ENCODE peak calls at places on chromosomes 11 and 22, in five cellular contexts. One of them, this sample, is unnamed.

GRCh38 chr11:31606893-31607292 is 97.3 kb downstream of the ELP4 start:
- DNase-seq in Calu3: no peak
- DNase-seq in stimulated activated CD4-positive, alpha-beta T cell treated with anti-CD3 and anti-CD28 coated beads, Interleukin-2, amount 100 ng/mL, for 48 hours: no peak
- DNase-seq in activated CD4-positive, alpha-beta T cell treated with anti-CD3 and anti-CD28 coated beads, Interleukin-2, amount 50 U/mL, for 1 hour: no peak
- DNase-seq in B cell: no peak
- DNase-seq in this sample: no peak

GRCh38 chr22:32204211-32204855 is 540 bp downstream of the RFPL2 start:
- DNase-seq in Calu3: peak; percentile 45
- DNase-seq in stimulated activated CD4-positive, alpha-beta T cell treated with anti-CD3 and anti-CD28 coated beads, Interleukin-2, amount 100 ng/mL, for 48 hours: no peak
- DNase-seq in activated CD4-positive, alpha-beta T cell treated with anti-CD3 and anti-CD28 coated beads, Interleukin-2, amount 50 U/mL, for 1 hour: no peak
- DNase-seq in B cell: no peak
- DNase-seq in this sample: peak; percentile 13

GRCh38 chr11:1234771-1235614 is 12.1 kb downstream of the MUC5B start:
- DNase-seq in Calu3: no peak
- DNase-seq in stimulated activated CD4-positive, alpha-beta T cell treated with anti-CD3 and anti-CD28 coated beads, Interleukin-2, amount 100 ng/mL, for 48 hours: no peak
- DNase-seq in activated CD4-positive, alpha-beta T cell treated with anti-CD3 and anti-CD28 coated beads, Interleukin-2, amount 50 U/mL, for 1 hour: no peak
- DNase-seq in B cell: no peak
- DNase-seq in this sample: no peak

GRCh38 chr22:37233751-37234631 is 10.1 kb downstream of the RAC2 start:
- DNase-seq in Calu3: no peak
- DNase-seq in stimulated activated CD4-positive, alpha-beta T cell treated with anti-CD3 and anti-CD28 coated beads, Interleukin-2, amount 100 ng/mL, for 48 hours: no peak
- DNase-seq in activated CD4-positive, alpha-beta T cell treated with anti-CD3 and anti-CD28 coated beads, Interleukin-2, amount 50 U/mL, for 1 hour: no peak
- DNase-seq in B cell: no peak
- DNase-seq in this sample: no peak

GRCh38 chr11:112308651-112309050 is 48.0 kb upstream of the PLET1 start:
- DNase-seq in Calu3: no peak
- DNase-seq in stimulated activated CD4-positive, alpha-beta T cell treated with anti-CD3 and anti-CD28 coated beads, Interleukin-2, amount 100 ng/mL, for 48 hours: no peak
- DNase-seq in activated CD4-positive, alpha-beta T cell treated with anti-CD3 and anti-CD28 coated beads, Interleukin-2, amount 50 U/mL, for 1 hour: no peak
- DNase-seq in B cell: no peak
- DNase-seq in this sample: no peak

GRCh38 chr11:11494348-11494747 is 127.5 kb downstream of the GALNT18 start:
- DNase-seq in Calu3: no peak
- DNase-seq in stimulated activated CD4-positive, alpha-beta T cell treated with anti-CD3 and anti-CD28 coated beads, Interleukin-2, amount 100 ng/mL, for 48 hours: no peak
- DNase-seq in activated CD4-positive, alpha-beta T cell treated with anti-CD3 and anti-CD28 coated beads, Interleukin-2, amount 50 U/mL, for 1 hour: no peak
- DNase-seq in B cell: no peak
- DNase-seq in this sample: no peak

GRCh38 chr11:112453601-112454577 is 193.2 kb upstream of the PLET1 start:
- DNase-seq in Calu3: peak; percentile 41
- DNase-seq in stimulated activated CD4-positive, alpha-beta T cell treated with anti-CD3 and anti-CD28 coated beads, Interleukin-2, amount 100 ng/mL, for 48 hours: peak; percentile 36
- DNase-seq in activated CD4-positive, alpha-beta T cell treated with anti-CD3 and anti-CD28 coated beads, Interleukin-2, amount 50 U/mL, for 1 hour: peak; percentile 24
- DNase-seq in B cell: no peak
- DNase-seq in this sample: peak; percentile 54

GRCh38 chr22:49016909-49017768 is 810.5 kb downstream of the BRD1 start:
- DNase-seq in Calu3: no peak
- DNase-seq in stimulated activated CD4-positive, alpha-beta T cell treated with anti-CD3 and anti-CD28 coated beads, Interleukin-2, amount 100 ng/mL, for 48 hours: no peak
- DNase-seq in activated CD4-positive, alpha-beta T cell treated with anti-CD3 and anti-CD28 coated beads, Interleukin-2, amount 50 U/mL, for 1 hour: no peak
- DNase-seq in B cell: no peak
- DNase-seq in this sample: no peak

GRCh38 chr11:126115820-126116319 is 53.2 kb upstream of the CDON start:
- DNase-seq in Calu3: peak; percentile 65
- DNase-seq in stimulated activated CD4-positive, alpha-beta T cell treated with anti-CD3 and anti-CD28 coated beads, Interleukin-2, amount 100 ng/mL, for 48 hours: no peak
- DNase-seq in activated CD4-positive, alpha-beta T cell treated with anti-CD3 and anti-CD28 coated beads, Interleukin-2, amount 50 U/mL, for 1 hour: no peak
- DNase-seq in B cell: no peak
- DNase-seq in this sample: peak; percentile 93

GRCh38 chr11:45331839-45332485 is 45.8 kb upstream of the SYT13 start:
- DNase-seq in Calu3: no peak
- DNase-seq in stimulated activated CD4-positive, alpha-beta T cell treated with anti-CD3 and anti-CD28 coated beads, Interleukin-2, amount 100 ng/mL, for 48 hours: no peak
- DNase-seq in activated CD4-positive, alpha-beta T cell treated with anti-CD3 and anti-CD28 coated beads, Interleukin-2, amount 50 U/mL, for 1 hour: no peak
- DNase-seq in B cell: no peak
- DNase-seq in this sample: no peak

GRCh38 chr22:28029201-28029948 is 110.3 kb upstream of the PITPNB start:
- DNase-seq in Calu3: peak; percentile 36
- DNase-seq in stimulated activated CD4-positive, alpha-beta T cell treated with anti-CD3 and anti-CD28 coated beads, Interleukin-2, amount 100 ng/mL, for 48 hours: no peak
- DNase-seq in activated CD4-positive, alpha-beta T cell treated with anti-CD3 and anti-CD28 coated beads, Interleukin-2, amount 50 U/mL, for 1 hour: no peak
- DNase-seq in B cell: peak; percentile 21
- DNase-seq in this sample: no peak

GRCh38 chr11:26849009-26849408 is 127.1 kb upstream of the SLC5A12 start:
- DNase-seq in Calu3: no peak
- DNase-seq in stimulated activated CD4-positive, alpha-beta T cell treated with anti-CD3 and anti-CD28 coated beads, Interleukin-2, amount 100 ng/mL, for 48 hours: no peak
- DNase-seq in activated CD4-positive, alpha-beta T cell treated with anti-CD3 and anti-CD28 coated beads, Interleukin-2, amount 50 U/mL, for 1 hour: no peak
- DNase-seq in B cell: no peak
- DNase-seq in this sample: no peak

GRCh38 chr11:104823638-104824037 is 74.6 kb downstream of the CASP12 start:
- DNase-seq in Calu3: no peak
- DNase-seq in stimulated activated CD4-positive, alpha-beta T cell treated with anti-CD3 and anti-CD28 coated beads, Interleukin-2, amount 100 ng/mL, for 48 hours: no peak
- DNase-seq in activated CD4-positive, alpha-beta T cell treated with anti-CD3 and anti-CD28 coated beads, Interleukin-2, amount 50 U/mL, for 1 hour: no peak
- DNase-seq in B cell: no peak
- DNase-seq in this sample: no peak

GRCh38 chr22:46522743-46523300 is 14.6 kb downstream of the CELSR1 start:
- DNase-seq in Calu3: no peak
- DNase-seq in stimulated activated CD4-positive, alpha-beta T cell treated with anti-CD3 and anti-CD28 coated beads, Interleukin-2, amount 100 ng/mL, for 48 hours: no peak
- DNase-seq in activated CD4-positive, alpha-beta T cell treated with anti-CD3 and anti-CD28 coated beads, Interleukin-2, amount 50 U/mL, for 1 hour: no peak
- DNase-seq in B cell: no peak
- DNase-seq in this sample: no peak

GRCh38 chr22:46574993-46575914 is 37.8 kb upstream of the CELSR1 start:
- DNase-seq in Calu3: peak; percentile 78
- DNase-seq in stimulated activated CD4-positive, alpha-beta T cell treated with anti-CD3 and anti-CD28 coated beads, Interleukin-2, amount 100 ng/mL, for 48 hours: no peak
- DNase-seq in activated CD4-positive, alpha-beta T cell treated with anti-CD3 and anti-CD28 coated beads, Interleukin-2, amount 50 U/mL, for 1 hour: no peak
- DNase-seq in B cell: no peak
- DNase-seq in this sample: peak; percentile 58

GRCh38 chr22:22786301-22787115 is 101.1 kb upstream of the IGLL5 start:
- DNase-seq in Calu3: no peak
- DNase-seq in stimulated activated CD4-positive, alpha-beta T cell treated with anti-CD3 and anti-CD28 coated beads, Interleukin-2, amount 100 ng/mL, for 48 hours: no peak
- DNase-seq in activated CD4-positive, alpha-beta T cell treated with anti-CD3 and anti-CD28 coated beads, Interleukin-2, amount 50 U/mL, for 1 hour: no peak
- DNase-seq in B cell: no peak
- DNase-seq in this sample: no peak

GRCh38 chr11:86876716-86877234 is 76.4 kb downstream of the PRSS23 start:
- DNase-seq in Calu3: no peak
- DNase-seq in stimulated activated CD4-positive, alpha-beta T cell treated with anti-CD3 and anti-CD28 coated beads, Interleukin-2, amount 100 ng/mL, for 48 hours: no peak
- DNase-seq in activated CD4-positive, alpha-beta T cell treated with anti-CD3 and anti-CD28 coated beads, Interleukin-2, amount 50 U/mL, for 1 hour: no peak
- DNase-seq in B cell: no peak
- DNase-seq in this sample: peak; percentile 45

GRCh38 chr11:113994077-113994954 is 19.4 kb downstream of the HTR3A start:
- DNase-seq in Calu3: peak; percentile 11
- DNase-seq in stimulated activated CD4-positive, alpha-beta T cell treated with anti-CD3 and anti-CD28 coated beads, Interleukin-2, amount 100 ng/mL, for 48 hours: peak; percentile 37
- DNase-seq in activated CD4-positive, alpha-beta T cell treated with anti-CD3 and anti-CD28 coated beads, Interleukin-2, amount 50 U/mL, for 1 hour: peak; percentile 33
- DNase-seq in B cell: no peak
- DNase-seq in this sample: peak; percentile 41

GRCh38 chr11:78929906-78930220 is 355.2 kb upstream of the NARS2 start:
- DNase-seq in Calu3: no peak
- DNase-seq in stimulated activated CD4-positive, alpha-beta T cell treated with anti-CD3 and anti-CD28 coated beads, Interleukin-2, amount 100 ng/mL, for 48 hours: no peak
- DNase-seq in activated CD4-positive, alpha-beta T cell treated with anti-CD3 and anti-CD28 coated beads, Interleukin-2, amount 50 U/mL, for 1 hour: no peak
- DNase-seq in B cell: no peak
- DNase-seq in this sample: no peak

GRCh38 chr11:20011294-20011951 is 148.9 kb downstream of the DBX1 start:
- DNase-seq in Calu3: peak; percentile 37
- DNase-seq in stimulated activated CD4-positive, alpha-beta T cell treated with anti-CD3 and anti-CD28 coated beads, Interleukin-2, amount 100 ng/mL, for 48 hours: no peak
- DNase-seq in activated CD4-positive, alpha-beta T cell treated with anti-CD3 and anti-CD28 coated beads, Interleukin-2, amount 50 U/mL, for 1 hour: no peak
- DNase-seq in B cell: no peak
- DNase-seq in this sample: no peak

GRCh38 chr11:14789879-14790484 is 102.0 kb downstream of the CYP2R1 start:
- DNase-seq in Calu3: no peak
- DNase-seq in stimulated activated CD4-positive, alpha-beta T cell treated with anti-CD3 and anti-CD28 coated beads, Interleukin-2, amount 100 ng/mL, for 48 hours: no peak
- DNase-seq in activated CD4-positive, alpha-beta T cell treated with anti-CD3 and anti-CD28 coated beads, Interleukin-2, amount 50 U/mL, for 1 hour: no peak
- DNase-seq in B cell: no peak
- DNase-seq in this sample: no peak

GRCh38 chr11:118908931-118909618 is 16.7 kb downstream of the BCL9L start:
- DNase-seq in Calu3: no peak
- DNase-seq in stimulated activated CD4-positive, alpha-beta T cell treated with anti-CD3 and anti-CD28 coated beads, Interleukin-2, amount 100 ng/mL, for 48 hours: no peak
- DNase-seq in activated CD4-positive, alpha-beta T cell treated with anti-CD3 and anti-CD28 coated beads, Interleukin-2, amount 50 U/mL, for 1 hour: no peak
- DNase-seq in B cell: no peak
- DNase-seq in this sample: no peak

GRCh38 chr11:99277281-99277680 is 256.5 kb downstream of the CNTN5 start:
- DNase-seq in Calu3: no peak
- DNase-seq in stimulated activated CD4-positive, alpha-beta T cell treated with anti-CD3 and anti-CD28 coated beads, Interleukin-2, amount 100 ng/mL, for 48 hours: no peak
- DNase-seq in activated CD4-positive, alpha-beta T cell treated with anti-CD3 and anti-CD28 coated beads, Interleukin-2, amount 50 U/mL, for 1 hour: no peak
- DNase-seq in B cell: no peak
- DNase-seq in this sample: no peak

GRCh38 chr11:59186130-59186594 is 14.2 kb downstream of the DTX4 start:
- DNase-seq in Calu3: peak; percentile 95
- DNase-seq in stimulated activated CD4-positive, alpha-beta T cell treated with anti-CD3 and anti-CD28 coated beads, Interleukin-2, amount 100 ng/mL, for 48 hours: peak; percentile 52
- DNase-seq in activated CD4-positive, alpha-beta T cell treated with anti-CD3 and anti-CD28 coated beads, Interleukin-2, amount 50 U/mL, for 1 hour: peak; percentile 48
- DNase-seq in B cell: no peak
- DNase-seq in this sample: no peak

GRCh38 chr11:106121570-106122320 is 44.3 kb downstream of the AASDHPPT start:
- DNase-seq in Calu3: no peak
- DNase-seq in stimulated activated CD4-positive, alpha-beta T cell treated with anti-CD3 and anti-CD28 coated beads, Interleukin-2, amount 100 ng/mL, for 48 hours: no peak
- DNase-seq in activated CD4-positive, alpha-beta T cell treated with anti-CD3 and anti-CD28 coated beads, Interleukin-2, amount 50 U/mL, for 1 hour: no peak
- DNase-seq in B cell: no peak
- DNase-seq in this sample: peak; percentile 15

GRCh38 chr11:59200421-59200746 is 12.3 kb downstream of the MPEG1 start:
- DNase-seq in Calu3: no peak
- DNase-seq in stimulated activated CD4-positive, alpha-beta T cell treated with anti-CD3 and anti-CD28 coated beads, Interleukin-2, amount 100 ng/mL, for 48 hours: no peak
- DNase-seq in activated CD4-positive, alpha-beta T cell treated with anti-CD3 and anti-CD28 coated beads, Interleukin-2, amount 50 U/mL, for 1 hour: no peak
- DNase-seq in B cell: no peak
- DNase-seq in this sample: no peak

GRCh38 chr11:117479372-117479771 is 151.7 kb downstream of the CEP164 start:
- DNase-seq in Calu3: no peak
- DNase-seq in stimulated activated CD4-positive, alpha-beta T cell treated with anti-CD3 and anti-CD28 coated beads, Interleukin-2, amount 100 ng/mL, for 48 hours: peak; percentile 12
- DNase-seq in activated CD4-positive, alpha-beta T cell treated with anti-CD3 and anti-CD28 coated beads, Interleukin-2, amount 50 U/mL, for 1 hour: no peak
- DNase-seq in B cell: no peak
- DNase-seq in this sample: no peak

GRCh38 chr11:129999407-129999806 is 3.2 kb downstream of the PRDM10 start:
- DNase-seq in Calu3: no peak
- DNase-seq in stimulated activated CD4-positive, alpha-beta T cell treated with anti-CD3 and anti-CD28 coated beads, Interleukin-2, amount 100 ng/mL, for 48 hours: no peak
- DNase-seq in activated CD4-positive, alpha-beta T cell treated with anti-CD3 and anti-CD28 coated beads, Interleukin-2, amount 50 U/mL, for 1 hour: no peak
- DNase-seq in B cell: no peak
- DNase-seq in this sample: no peak

GRCh38 chr22:28418063-28418462 is 261.6 kb downstream of the TTC28 start:
- DNase-seq in Calu3: no peak
- DNase-seq in stimulated activated CD4-positive, alpha-beta T cell treated with anti-CD3 and anti-CD28 coated beads, Interleukin-2, amount 100 ng/mL, for 48 hours: no peak
- DNase-seq in activated CD4-positive, alpha-beta T cell treated with anti-CD3 and anti-CD28 coated beads, Interleukin-2, amount 50 U/mL, for 1 hour: no peak
- DNase-seq in B cell: no peak
- DNase-seq in this sample: no peak

GRCh38 chr11:34613462-34614183 is 7.3 kb upstream of the EHF start:
- DNase-seq in Calu3: no peak
- DNase-seq in stimulated activated CD4-positive, alpha-beta T cell treated with anti-CD3 and anti-CD28 coated beads, Interleukin-2, amount 100 ng/mL, for 48 hours: no peak
- DNase-seq in activated CD4-positive, alpha-beta T cell treated with anti-CD3 and anti-CD28 coated beads, Interleukin-2, amount 50 U/mL, for 1 hour: no peak
- DNase-seq in B cell: no peak
- DNase-seq in this sample: no peak